ENCODE peak calls at places on chromosomes 6 and 20, in eight cellular contexts. One of them, this sample, is unnamed.

GRCh38 chr6:21190701-21191588 is 402.6 kb upstream of the SOX4 start:
- DNase-seq in CD4-positive, alpha-beta T cell: no peak
- DNase-seq in A673: no peak
- DNase-seq in endodermal cell: no peak
- DNase-seq in epithelial cell of esophagus: no peak
- DNase-seq in heart right ventricle: no peak
- DNase-seq in IMR-90: no peak
- DNase-seq in astrocyte of the spinal cord: peak
- DNase-seq in this sample: no peak

GRCh38 chr20:64036346-64037198 is 590 bp downstream of the C20orf204 start:
- DNase-seq in CD4-positive, alpha-beta T cell: no peak
- DNase-seq in A673: no peak
- DNase-seq in endodermal cell: peak
- DNase-seq in epithelial cell of esophagus: no peak
- DNase-seq in heart right ventricle: no peak
- DNase-seq in IMR-90: peak
- DNase-seq in astrocyte of the spinal cord: no peak
- DNase-seq in this sample: no peak

GRCh38 chr6:42182101-42182500 is 8.9 kb downstream of the GUCA1A start:
- DNase-seq in CD4-positive, alpha-beta T cell: no peak
- DNase-seq in A673: no peak
- DNase-seq in endodermal cell: no peak
- DNase-seq in epithelial cell of esophagus: no peak
- DNase-seq in heart right ventricle: no peak
- DNase-seq in IMR-90: no peak
- DNase-seq in astrocyte of the spinal cord: no peak
- DNase-seq in this sample: no peak

GRCh38 chr20:4068708-4069107 is 53.4 kb upstream of the RNF24 start:
- DNase-seq in CD4-positive, alpha-beta T cell: no peak
- DNase-seq in A673: no peak
- DNase-seq in endodermal cell: peak
- DNase-seq in epithelial cell of esophagus: peak
- DNase-seq in heart right ventricle: no peak
- DNase-seq in IMR-90: no peak
- DNase-seq in astrocyte of the spinal cord: no peak
- DNase-seq in this sample: no peak

GRCh38 chr20:58077282-58077681 is 151.2 kb downstream of the ANKRD60 start:
- DNase-seq in CD4-positive, alpha-beta T cell: no peak
- DNase-seq in A673: no peak
- DNase-seq in endodermal cell: peak
- DNase-seq in epithelial cell of esophagus: no peak
- DNase-seq in heart right ventricle: no peak
- DNase-seq in IMR-90: no peak
- DNase-seq in astrocyte of the spinal cord: no peak
- DNase-seq in this sample: no peak

GRCh38 chr6:36387440-36388303 is at the start of gene ETV7:
- DNase-seq in CD4-positive, alpha-beta T cell: peak
- DNase-seq in A673: peak
- DNase-seq in endodermal cell: peak
- DNase-seq in epithelial cell of esophagus: peak
- DNase-seq in heart right ventricle: peak
- DNase-seq in IMR-90: peak
- DNase-seq in astrocyte of the spinal cord: no peak
- DNase-seq in this sample: no peak

GRCh38 chr6:137016366-137016765 is 28.4 kb downstream of the IL20RA start:
- DNase-seq in CD4-positive, alpha-beta T cell: no peak
- DNase-seq in A673: no peak
- DNase-seq in endodermal cell: no peak
- DNase-seq in epithelial cell of esophagus: no peak
- DNase-seq in heart right ventricle: no peak
- DNase-seq in IMR-90: peak
- DNase-seq in astrocyte of the spinal cord: peak
- DNase-seq in this sample: peak

GRCh38 chr20:12827796-12828406 is 180.9 kb upstream of the SPTLC3 start:
- DNase-seq in CD4-positive, alpha-beta T cell: no peak
- DNase-seq in A673: no peak
- DNase-seq in endodermal cell: peak
- DNase-seq in epithelial cell of esophagus: no peak
- DNase-seq in heart right ventricle: no peak
- DNase-seq in IMR-90: no peak
- DNase-seq in astrocyte of the spinal cord: no peak
- DNase-seq in this sample: no peak

GRCh38 chr20:53639128-53639527 is 45.5 kb upstream of the ZNF217 start:
- DNase-seq in CD4-positive, alpha-beta T cell: no peak
- DNase-seq in A673: no peak
- DNase-seq in endodermal cell: no peak
- DNase-seq in epithelial cell of esophagus: no peak
- DNase-seq in heart right ventricle: no peak
- DNase-seq in IMR-90: no peak
- DNase-seq in astrocyte of the spinal cord: no peak
- DNase-seq in this sample: no peak

GRCh38 chr6:22657341-22657985 is 88.1 kb downstream of the HDGFL1 start:
- DNase-seq in CD4-positive, alpha-beta T cell: no peak
- DNase-seq in A673: no peak
- DNase-seq in endodermal cell: no peak
- DNase-seq in epithelial cell of esophagus: peak
- DNase-seq in heart right ventricle: no peak
- DNase-seq in IMR-90: no peak
- DNase-seq in astrocyte of the spinal cord: no peak
- DNase-seq in this sample: no peak

GRCh38 chr6:28597924-28598323 is 72.2 kb downstream of the GPX5 start:
- DNase-seq in CD4-positive, alpha-beta T cell: no peak
- DNase-seq in A673: peak
- DNase-seq in endodermal cell: peak
- DNase-seq in epithelial cell of esophagus: peak
- DNase-seq in heart right ventricle: no peak
- DNase-seq in IMR-90: no peak
- DNase-seq in astrocyte of the spinal cord: no peak
- DNase-seq in this sample: no peak

GRCh38 chr6:11785953-11786579 is 7.5 kb upstream of the ADTRP start:
- DNase-seq in CD4-positive, alpha-beta T cell: peak
- DNase-seq in A673: no peak
- DNase-seq in endodermal cell: no peak
- DNase-seq in epithelial cell of esophagus: no peak
- DNase-seq in heart right ventricle: no peak
- DNase-seq in IMR-90: no peak
- DNase-seq in astrocyte of the spinal cord: no peak
- DNase-seq in this sample: no peak

GRCh38 chr6:17705428-17705777 is 1.3 kb downstream of the NUP153 start:
- DNase-seq in CD4-positive, alpha-beta T cell: no peak
- DNase-seq in A673: no peak
- DNase-seq in endodermal cell: peak
- DNase-seq in epithelial cell of esophagus: peak
- DNase-seq in heart right ventricle: no peak
- DNase-seq in IMR-90: peak
- DNase-seq in astrocyte of the spinal cord: peak
- DNase-seq in this sample: peak

GRCh38 chr6:105431226-105431625 is 28.3 kb upstream of the PREP start:
- DNase-seq in CD4-positive, alpha-beta T cell: no peak
- DNase-seq in A673: peak
- DNase-seq in endodermal cell: peak
- DNase-seq in epithelial cell of esophagus: peak
- DNase-seq in heart right ventricle: no peak
- DNase-seq in IMR-90: peak
- DNase-seq in astrocyte of the spinal cord: peak
- DNase-seq in this sample: peak
- TF ChIP-seq CTCF in CD4-positive, alpha-beta T cell: peak
- TF ChIP-seq CTCF in A673: peak
- TF ChIP-seq CTCF in endodermal cell: peak
- TF ChIP-seq CTCF in epithelial cell of esophagus: peak
- TF ChIP-seq CTCF in heart right ventricle: peak
- TF ChIP-seq CTCF in IMR-90: peak
- TF ChIP-seq CTCF in astrocyte of the spinal cord: peak
- TF ChIP-seq CTCF in this sample: peak

DNA sequence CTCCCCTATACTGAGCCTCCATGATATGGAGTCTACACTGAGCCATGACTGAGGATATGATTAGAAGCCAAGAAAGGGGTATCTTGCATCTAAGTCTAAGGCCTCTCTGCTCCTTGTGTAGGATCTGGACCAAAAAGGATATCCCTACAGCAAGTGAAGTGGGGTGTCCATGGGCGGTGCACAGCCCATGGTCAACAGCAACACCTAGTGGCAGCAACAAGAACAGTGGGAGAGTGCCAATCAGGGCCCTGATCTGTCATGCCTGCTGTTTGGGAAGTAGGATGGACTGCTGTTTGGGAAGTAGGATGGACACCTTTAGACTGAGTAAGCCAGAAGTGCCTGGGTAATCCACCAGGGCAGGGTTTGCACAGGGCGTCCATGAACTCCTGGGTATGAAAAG is 22.4 kb downstream of the PTGIS start:
- DNase-seq in CD4-positive, alpha-beta T cell: no peak
- DNase-seq in A673: no peak
- DNase-seq in endodermal cell: no peak
- DNase-seq in epithelial cell of esophagus: no peak
- DNase-seq in heart right ventricle: no peak
- DNase-seq in IMR-90: no peak
- DNase-seq in astrocyte of the spinal cord: no peak
- DNase-seq in this sample: no peak
- TF ChIP-seq CTCF in CD4-positive, alpha-beta T cell: no peak
- TF ChIP-seq CTCF in A673: peak
- TF ChIP-seq CTCF in endodermal cell: peak
- TF ChIP-seq CTCF in epithelial cell of esophagus: peak
- TF ChIP-seq CTCF in heart right ventricle: no peak
- TF ChIP-seq CTCF in IMR-90: no peak
- TF ChIP-seq CTCF in astrocyte of the spinal cord: peak
- TF ChIP-seq CTCF in this sample: peak

DNA sequence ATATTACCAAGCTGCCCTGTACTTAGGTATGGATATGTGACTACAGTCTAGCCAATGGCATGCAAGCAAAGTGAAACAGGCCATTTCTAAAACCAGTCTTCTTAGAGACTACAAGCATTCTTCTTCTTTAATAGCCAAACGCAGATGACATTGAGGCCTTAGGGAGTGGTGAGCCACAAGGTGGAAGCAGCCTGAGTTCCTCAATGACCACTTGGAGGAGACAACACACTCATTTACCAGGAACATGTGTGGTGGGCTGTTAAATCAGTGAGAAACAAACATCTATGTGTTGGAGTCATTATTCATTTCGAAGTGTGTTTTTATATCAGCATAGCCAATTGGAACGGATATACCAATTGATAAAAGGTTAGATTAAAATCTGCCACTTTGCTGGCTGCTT is 122.0 kb downstream of the GFRAL start:
- DNase-seq in CD4-positive, alpha-beta T cell: no peak
- DNase-seq in A673: peak
- DNase-seq in endodermal cell: peak
- DNase-seq in epithelial cell of esophagus: no peak
- DNase-seq in heart right ventricle: no peak
- DNase-seq in IMR-90: no peak
- DNase-seq in astrocyte of the spinal cord: no peak
- DNase-seq in this sample: no peak
- TF ChIP-seq CTCF in CD4-positive, alpha-beta T cell: no peak
- TF ChIP-seq CTCF in A673: peak
- TF ChIP-seq CTCF in endodermal cell: peak
- TF ChIP-seq CTCF in epithelial cell of esophagus: no peak
- TF ChIP-seq CTCF in heart right ventricle: no peak
- TF ChIP-seq CTCF in IMR-90: no peak
- TF ChIP-seq CTCF in astrocyte of the spinal cord: peak
- TF ChIP-seq CTCF in this sample: no peak

GRCh38 chr6:76876922-76877553 is 586.3 kb downstream of the HTR1B start:
- DNase-seq in CD4-positive, alpha-beta T cell: no peak
- DNase-seq in A673: peak
- DNase-seq in endodermal cell: peak
- DNase-seq in epithelial cell of esophagus: peak
- DNase-seq in heart right ventricle: no peak
- DNase-seq in IMR-90: peak
- DNase-seq in astrocyte of the spinal cord: peak
- DNase-seq in this sample: no peak
- TF ChIP-seq CTCF in CD4-positive, alpha-beta T cell: no peak
- TF ChIP-seq CTCF in A673: no peak
- TF ChIP-seq CTCF in endodermal cell: peak
- TF ChIP-seq CTCF in epithelial cell of esophagus: peak
- TF ChIP-seq CTCF in heart right ventricle: peak
- TF ChIP-seq CTCF in IMR-90: peak
- TF ChIP-seq CTCF in astrocyte of the spinal cord: peak
- TF ChIP-seq CTCF in this sample: no peak

GRCh38 chr6:159168536-159169192 is 536 bp upstream of the FNDC1 start:
- DNase-seq in CD4-positive, alpha-beta T cell: no peak
- DNase-seq in A673: no peak
- DNase-seq in endodermal cell: peak
- DNase-seq in epithelial cell of esophagus: no peak
- DNase-seq in heart right ventricle: peak
- DNase-seq in IMR-90: peak
- DNase-seq in astrocyte of the spinal cord: peak
- DNase-seq in this sample: no peak
- TF ChIP-seq CTCF in CD4-positive, alpha-beta T cell: no peak
- TF ChIP-seq CTCF in A673: no peak
- TF ChIP-seq CTCF in endodermal cell: peak
- TF ChIP-seq CTCF in epithelial cell of esophagus: no peak
- TF ChIP-seq CTCF in heart right ventricle: no peak
- TF ChIP-seq CTCF in IMR-90: peak
- TF ChIP-seq CTCF in astrocyte of the spinal cord: peak
- TF ChIP-seq CTCF in this sample: peak

DNA sequence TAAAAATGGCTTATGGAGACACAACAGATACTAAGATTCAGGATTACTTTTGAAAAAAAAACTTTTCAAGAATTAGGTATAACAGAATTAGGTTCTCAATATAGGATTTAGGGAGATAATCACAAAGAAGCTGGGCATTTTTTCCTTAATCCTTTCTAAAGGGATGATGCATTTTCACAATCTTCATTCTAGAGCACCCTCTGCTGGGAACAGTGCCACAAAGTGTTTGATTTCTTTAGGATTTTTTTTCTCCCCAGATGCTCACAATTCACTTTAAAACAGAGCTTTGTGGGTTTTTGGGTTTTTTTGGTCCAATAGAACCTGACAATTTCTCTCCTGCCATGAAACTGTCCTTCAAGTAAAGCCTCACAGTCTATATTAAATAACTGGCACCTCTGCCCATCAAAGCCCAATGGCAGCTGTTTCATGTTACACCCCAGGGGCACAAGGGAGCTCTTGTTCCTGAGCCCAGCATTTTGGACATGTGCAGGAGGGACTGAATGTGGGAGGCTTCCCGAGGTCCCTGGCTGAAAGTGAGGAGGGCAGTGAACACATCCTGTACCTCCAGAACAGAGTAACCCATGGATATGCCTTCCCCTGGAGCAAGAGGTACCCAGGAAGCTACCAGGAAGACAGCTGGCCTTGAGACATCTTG is 39.7 kb downstream of the PREP start:
- DNase-seq in CD4-positive, alpha-beta T cell: no peak
- DNase-seq in A673: peak
- DNase-seq in endodermal cell: no peak
- DNase-seq in epithelial cell of esophagus: peak
- DNase-seq in heart right ventricle: no peak
- DNase-seq in IMR-90: peak
- DNase-seq in astrocyte of the spinal cord: peak
- DNase-seq in this sample: peak
- TF ChIP-seq CTCF in CD4-positive, alpha-beta T cell: no peak
- TF ChIP-seq CTCF in A673: peak
- TF ChIP-seq CTCF in endodermal cell: peak
- TF ChIP-seq CTCF in epithelial cell of esophagus: peak
- TF ChIP-seq CTCF in heart right ventricle: no peak
- TF ChIP-seq CTCF in IMR-90: peak
- TF ChIP-seq CTCF in astrocyte of the spinal cord: peak
- TF ChIP-seq CTCF in this sample: peak

GRCh38 chr20:11274137-11274536 is 600.3 kb upstream of the JAG1 start:
- DNase-seq in CD4-positive, alpha-beta T cell: no peak
- DNase-seq in A673: peak
- DNase-seq in endodermal cell: peak
- DNase-seq in epithelial cell of esophagus: peak
- DNase-seq in heart right ventricle: no peak
- DNase-seq in IMR-90: peak
- DNase-seq in astrocyte of the spinal cord: peak
- DNase-seq in this sample: peak
- TF ChIP-seq CTCF in CD4-positive, alpha-beta T cell: no peak
- TF ChIP-seq CTCF in A673: peak
- TF ChIP-seq CTCF in endodermal cell: peak
- TF ChIP-seq CTCF in epithelial cell of esophagus: peak
- TF ChIP-seq CTCF in heart right ventricle: peak
- TF ChIP-seq CTCF in IMR-90: peak
- TF ChIP-seq CTCF in astrocyte of the spinal cord: peak
- TF ChIP-seq CTCF in this sample: peak

This sample was measured in HFFc6.